ENCODE peak calls at places on chromosomes 11 and 22, in seven cellular contexts. R, W, M, S, V, I and B are unnamed samples.
A peak's percentile ranks its signal among the peaks of the same experiment; 100 is the strongest.

GRCh38 chr11:32792111-32792947 is 2.1 kb downstream of the CCDC73 start:
- DNase-seq in S (no peak), V (no peak), M (no peak), W (no peak), I (no peak), R (no peak), B (no peak)

GRCh38 chr11:26971961-26972360 is 22.0 kb upstream of the FIBIN start:
- DNase-seq in I (no peak), R (no peak), W (peak; percentile 59), M (no peak), S (no peak), V (no peak), B (no peak)

GRCh38 chr11:14669958-14670357 is 26.4 kb downstream of the PDE3B start:
- DNase-seq in R (no peak), W (no peak), M (no peak), V (no peak), I (no peak), S (no peak), B (no peak)

GRCh38 chr11:46330887-46331652 is 16.2 kb upstream of the DGKZ start:
- DNase-seq in V (no peak), I (no peak), R (no peak), W (no peak), M (no peak), S (no peak), B (no peak)

GRCh38 chr11:71428861-71429435 is 19.2 kb downstream of the DHCR7 start:
- DNase-seq in R (no peak), I (no peak), W (no peak), M (no peak), S (no peak), V (no peak), B (no peak)

GRCh38 chr11:106507645-106508306 is 430.3 kb downstream of the AASDHPPT start:
- DNase-seq in I (no peak), V (no peak), M (no peak), S (no peak), W (no peak), R (no peak), B (no peak)

GRCh38 chr22:32164084-32164894 is 5.2 kb upstream of the C22orf42 start:
- DNase-seq in M (no peak), I (no peak), W (no peak), V (no peak), S (no peak), R (no peak), B (no peak)

GRCh38 chr11:69108559-69108958 is 47.2 kb upstream of the SMIM38 start:
- DNase-seq in S (no peak), R (no peak), I (no peak), V (no peak), M (no peak), W (no peak), B (no peak)

GRCh38 chr22:40289991-40290459 is 56.3 kb upstream of the ADSL start:
- DNase-seq in S (no peak), M (no peak), V (peak; percentile 4), I (no peak), R (peak; percentile 50), W (no peak), B (no peak)

GRCh38 chr11:14193644-14194043 is 165.3 kb downstream of the RRAS2 start:
- DNase-seq in I (no peak), S (no peak), V (no peak), W (no peak), R (no peak), M (no peak), B (no peak)

GRCh38 chr11:122115520-122116343 is at the start of gene BLID:
- DNase-seq in M (peak; percentile 75), V (no peak), I (no peak), W (peak; percentile 31), S (no peak), R (no peak), B (no peak)

GRCh38 chr22:21026783-21027692 is 5.3 kb downstream of the SLC7A4 start:
- DNase-seq in I (no peak), S (no peak), W (peak; percentile 65), R (no peak), M (no peak), V (no peak), B (peak; percentile 75)

GRCh38 chr11:10604340-10604748 is 35.9 kb upstream of the LYVE1 start:
- DNase-seq in M (no peak), V (no peak), R (no peak), I (no peak), S (no peak), W (peak; percentile 35), B (no peak)

GRCh38 chr11:69010964-69011623 is 2.0 kb downstream of the MRGPRF start:
- DNase-seq in W (peak; percentile 91), I (peak; percentile 2), R (peak; percentile 18), M (peak; percentile 18), V (peak; percentile 33), S (no peak), B (peak; percentile 89)

GRCh38 chr22:46617250-46618103 is 2.7 kb upstream of the GRAMD4 start:
- DNase-seq in V (no peak), S (no peak), R (no peak), I (no peak), W (no peak), M (no peak), B (no peak)

GRCh38 chr22:31917227-31917921 is 27.0 kb upstream of the YWHAH start:
- DNase-seq in V (peak; percentile 32), M (peak; percentile 17), W (no peak), S (peak; percentile 37), R (no peak), I (no peak), B (no peak)

GRCh38 chr11:22225190-22225589 is 32.3 kb downstream of the ANO5 start:
- DNase-seq in S (no peak), W (no peak), M (no peak), R (no peak), I (no peak), V (no peak), B (no peak)

GRCh38 chr11:78209478-78209877 is 20.8 kb downstream of the USP35 start:
- DNase-seq in V (no peak), R (no peak), M (no peak), I (no peak), S (no peak), W (no peak), B (no peak)

GRCh38 chr11:27237641-27238040 is 125.4 kb downstream of the CCDC34 start:
- DNase-seq in S (no peak), R (no peak), I (no peak), W (no peak), M (no peak), V (no peak), B (no peak)

GRCh38 chr11:133889893-133890292 is 44.6 kb upstream of the SPATA19 start:
- DNase-seq in I (no peak), M (no peak), R (no peak), W (no peak), V (no peak), S (no peak), B (no peak)

GRCh38 chr11:10502065-10502680 is 38.8 kb downstream of the RNF141 start:
- DNase-seq in I (no peak), W (no peak), V (no peak), R (no peak), S (no peak), M (no peak), B (no peak)

GRCh38 chr22:37026325-37026724 is 6.8 kb downstream of the MPST start:
- DNase-seq in I (no peak), R (no peak), W (no peak), V (no peak), S (no peak), M (no peak), B (no peak)

GRCh38 chr11:36743039-36743438 is 145.0 kb upstream of the RAG2 start:
- DNase-seq in S (no peak), M (no peak), R (no peak), W (no peak), I (no peak), V (no peak), B (no peak)